ENCODE peak calls at places on chromosomes 16 and 17, in nine cellular contexts. S is esophagus muscularis mucosa; N is uterus; Q is H7; P is naive thymus-derived CD4-positive, alpha-beta T cell; W is tibial artery; U is adrenal gland; R is IMR-90; E is neural progenitor cell. V is an unnamed sample.

GRCh38 chr16:14334366-14335105 is 263.4 kb downstream of the MRTFB start:
- DNase-seq in Q (no peak), R (no peak), N (no peak), U (no peak), W (no peak), S (no peak), P (no peak), E (no peak), V (no peak)

GRCh38 chr17:57943140-57943539 is 12.1 kb downstream of the CUEDC1 start:
- DNase-seq in Q (no peak), E (no peak), P (no peak), N (no peak), R (peak; percentile 51), W (no peak), U (no peak), S (no peak), V (peak; percentile 65)

GRCh38 chr16:67185003-67185865 is 1.5 kb upstream of the MATCAP1 start:
- DNase-seq in Q (peak; percentile 94), N (peak; percentile 92), W (peak; percentile 96), E (peak; percentile 94), S (peak; percentile 95), U (peak; percentile 96), P (peak; percentile 70), R (peak; percentile 91), V (peak; percentile 83)

GRCh38 chr17:31564883-31565297 is 173.4 kb downstream of the RAB11FIP4 start:
- DNase-seq in E (peak; percentile 26), S (no peak), W (no peak), U (no peak), Q (peak; percentile 82), R (peak; percentile 75), P (no peak), N (peak; percentile 37), V (peak; percentile 87)

GRCh38 chr17:45715787-45716186 is 68.3 kb upstream of the CRHR1 start:
- DNase-seq in S (no peak), U (no peak), R (no peak), Q (no peak), P (no peak), N (no peak), E (no peak), W (no peak), V (no peak)

GRCh38 chr17:62827722-62828498 is 19.8 kb upstream of the MARCHF10 start:
- DNase-seq in R (peak; percentile 65), W (no peak), Q (no peak), E (peak; percentile 21), S (peak; percentile 14), U (no peak), N (no peak), P (no peak), V (no peak)

GRCh38 chr17:36072431-36073121 is 8.5 kb downstream of the CCL18 start:
- DNase-seq in R (peak; percentile 10), N (no peak), Q (peak; percentile 85), E (peak; percentile 86), U (peak; percentile 64), W (no peak), S (no peak), P (peak; percentile 12), V (peak; percentile 37)

GRCh38 chr16:19400709-19401108 is 17.0 kb upstream of the TMC5 start:
- DNase-seq in N (no peak), S (no peak), E (no peak), P (no peak), U (no peak), W (no peak), R (no peak), Q (no peak), V (no peak)

GRCh38 chr17:38556234-38556633 is 49.5 kb downstream of the SRCIN1 start:
- DNase-seq in W (no peak), S (no peak), N (no peak), P (no peak), R (no peak), U (no peak), E (no peak), Q (no peak), V (no peak)

GRCh38 chr16:68737046-68737729 is at the start of gene CDH1:
- DNase-seq in Q (peak; percentile 100), U (no peak), P (peak; percentile 17), N (no peak), W (no peak), R (no peak), S (no peak), E (peak; percentile 70), V (no peak)

GRCh38 chr17:45228121-45228941 is 6.6 kb downstream of the FMNL1 start:
- DNase-seq in P (no peak), W (no peak), U (no peak), Q (peak; percentile 52), R (no peak), N (no peak), E (no peak), S (no peak), V (no peak)

GRCh38 chr17:4344926-4345325 is 21.5 kb downstream of the UBE2G1 start:
- DNase-seq in R (no peak), S (no peak), E (no peak), N (no peak), P (no peak), Q (no peak), W (no peak), U (no peak), V (no peak)

GRCh38 chr17:45229681-45230409 is 8.2 kb downstream of the FMNL1 start:
- DNase-seq in E (no peak), N (no peak), P (no peak), Q (peak; percentile 70), U (no peak), W (no peak), R (no peak), S (no peak), V (no peak)

GRCh38 chr16:88334517-88335149 is 48.1 kb upstream of the ZNF469 start:
- DNase-seq in Q (no peak), W (no peak), P (no peak), N (no peak), U (no peak), S (no peak), R (no peak), E (no peak), V (no peak)

GRCh38 chr16:75620326-75621169 is 2.5 kb downstream of the ADAT1 start:
- DNase-seq in E (no peak), W (no peak), S (no peak), R (no peak), U (no peak), Q (no peak), P (no peak), N (no peak), V (no peak)

GRCh38 chr16:85573696-85574641 is 39.2 kb upstream of the GSE1 start:
- DNase-seq in P (no peak), R (peak; percentile 78), N (peak; percentile 77), W (peak; percentile 92), Q (no peak), U (peak; percentile 56), E (no peak), S (no peak), V (no peak)

GRCh38 chr16:3158014-3158497 is 23.2 kb downstream of the ZNF213 start:
- DNase-seq in N (no peak), Q (peak; percentile 85), W (no peak), S (no peak), U (no peak), E (peak; percentile 62), P (no peak), R (no peak), V (peak; percentile 44)

GRCh38 chr16:89711601-89712475 is 8.9 kb downstream of the VPS9D1 start:
- DNase-seq in E (peak; percentile 65), N (no peak), W (no peak), U (peak; percentile 68), Q (peak; percentile 98), R (peak; percentile 50), P (peak; percentile 59), S (no peak), V (no peak)

GRCh38 chr17:77535435-77535834 is 394.7 kb downstream of the SEC14L1 start:
- DNase-seq in S (no peak), U (no peak), W (peak; percentile 58), R (no peak), Q (no peak), P (no peak), N (no peak), E (no peak), V (peak; percentile 64)
- H3K36me3 ChIP-seq in S (no peaks in the 10 kb centered on the region), U (no peaks in the 10 kb centered on the region), W (no peaks in the 10 kb centered on the region), R (no peaks in the 10 kb centered on the region), Q (no peaks in the 10 kb centered on the region), P (no peaks in the 10 kb centered on the region), N (no peaks in the 10 kb centered on the region), E (no peaks in the 10 kb centered on the region), V (no peaks in the 10 kb centered on the region)

DNA sequence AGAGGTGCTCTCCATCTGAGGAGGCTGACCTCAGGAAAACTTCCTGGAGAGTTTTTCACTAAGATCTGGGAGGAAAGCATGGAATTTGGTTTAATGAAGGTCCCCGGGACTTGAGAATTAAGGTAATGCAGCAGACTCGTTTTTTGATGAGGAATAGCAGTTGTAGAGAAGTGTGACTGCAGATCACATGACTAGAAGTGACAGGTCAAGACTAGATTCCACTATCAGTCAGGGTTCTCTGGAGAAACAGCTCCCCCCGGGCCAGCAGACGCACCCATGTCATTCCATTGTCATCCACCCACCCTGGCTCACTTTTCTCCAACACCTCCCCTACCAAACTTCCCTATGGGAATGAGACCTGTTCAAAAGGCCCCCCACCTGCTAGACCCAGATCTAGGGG is 1.9 kb upstream of the DHRS13 start:
- DNase-seq in N (no peak), Q (no peak), W (no peak), R (no peak), P (no peak), U (no peak), E (no peak), S (no peak), V (no peak)
- H3K36me3 ChIP-seq in N (no peaks in the 10 kb centered on the region), Q (peaks cover 34% of the 10 kb centered on the region), W (peaks cover 11% of the 10 kb centered on the region), R (peaks cover 30% of the 10 kb centered on the region), P (peaks cover 40% of the 10 kb centered on the region), U (peaks cover 41% of the 10 kb centered on the region), E (peaks cover 2% of the 10 kb centered on the region), S (peaks cover 40% of the 10 kb centered on the region), V (peaks cover 48% of the 10 kb centered on the region)

GRCh38 chr17:75498726-75499213 is 16.6 kb downstream of the CASKIN2 start:
- DNase-seq in N (no peak), S (no peak), W (no peak), R (no peak), Q (peak; percentile 85), E (no peak), P (no peak), U (peak; percentile 73), V (no peak)
- H3K36me3 ChIP-seq in N (no peaks in the 10 kb centered on the region), S (peaks cover 92% of the 10 kb centered on the region), W (peaks cover 31% of the 10 kb centered on the region), R (peaks cover 52% of the 10 kb centered on the region), Q (peaks cover 8% of the 10 kb centered on the region), E (no peaks in the 10 kb centered on the region), P (peaks cover 56% of the 10 kb centered on the region), U (peaks cover 78% of the 10 kb centered on the region), V (peaks cover 30% of the 10 kb centered on the region)

DNA sequence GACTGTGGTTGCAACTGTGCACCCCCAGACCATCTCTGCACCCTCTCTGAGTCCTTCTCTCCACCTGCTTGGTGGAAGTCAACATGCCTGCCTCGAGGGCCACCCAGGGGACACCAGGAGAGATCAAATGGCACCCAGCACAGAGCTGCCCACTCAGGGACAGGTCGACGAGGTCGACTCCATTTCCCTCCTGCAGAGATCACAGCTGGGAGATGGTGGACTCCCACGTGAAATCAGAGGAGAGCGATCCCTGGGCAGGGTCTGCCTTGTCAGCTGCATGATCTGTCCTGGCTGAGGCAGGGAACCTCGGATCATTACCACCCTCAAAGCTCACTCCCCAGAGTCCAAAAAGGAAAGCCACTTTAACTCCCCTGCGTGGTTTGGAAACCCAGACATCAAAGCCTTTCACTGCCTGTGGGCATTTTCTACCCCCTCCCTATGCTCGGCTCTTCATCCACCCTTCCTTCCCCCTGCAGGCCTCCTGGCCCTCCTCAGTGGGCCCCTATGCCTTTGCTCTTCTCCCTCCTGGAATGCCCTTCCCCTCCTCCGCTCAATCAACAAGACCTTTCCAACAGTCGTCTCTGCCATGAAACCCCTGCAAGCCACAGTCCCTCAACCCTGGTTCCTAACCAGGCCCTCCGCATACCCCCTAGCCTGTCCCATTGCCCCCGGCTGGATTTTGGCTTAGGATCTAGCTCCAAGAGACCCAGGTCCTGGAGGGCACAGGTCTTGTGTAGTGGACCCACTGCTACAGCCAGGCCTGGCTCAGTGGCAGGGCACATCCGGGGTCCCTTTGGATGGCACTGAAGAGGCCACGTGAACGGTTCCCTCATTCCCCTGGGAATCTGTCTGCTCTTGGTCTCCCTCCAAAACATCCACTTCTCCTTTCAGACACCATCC is 103.8 kb upstream of the RPL38 start:
- DNase-seq in R (no peak), Q (peak; percentile 48), S (no peak), N (no peak), E (no peak), W (no peak), U (no peak), P (no peak), V (no peak)
- H3K36me3 ChIP-seq in R (no peaks in the 10 kb centered on the region), Q (no peaks in the 10 kb centered on the region), S (no peaks in the 10 kb centered on the region), N (no peaks in the 10 kb centered on the region), E (no peaks in the 10 kb centered on the region), W (no peaks in the 10 kb centered on the region), U (no peaks in the 10 kb centered on the region), P (no peaks in the 10 kb centered on the region), V (no peaks in the 10 kb centered on the region)

V was measured in MG63.